ENCODE peak calls at places on chromosomes 13 and 19, in four cellular contexts. N is NCI-H748 treated with DMSO at 0.1 percent for 48 hours, B is left kidney, A is T-helper 2 cell. K is an unnamed sample.
A peak's percentile ranks its signal among the peaks of the same experiment; 100 is the strongest.

GRCh38 chr13:75055296-75055695 is 426.7 kb downstream of the TBC1D4 start:
- DNase-seq in B (no peak), A (no peak), N (no peak), K (no peak)

GRCh38 chr19:50770888-50771287 is 624 bp downstream of the GPR32 start:
- DNase-seq in A (no peak), B (no peak), N (no peak), K (no peak)

GRCh38 chr13:30431269-30431950 is 9.1 kb downstream of the UBE2L5 start:
- DNase-seq in N (no peak), B (no peak), A (no peak), K (no peak)

GRCh38 chr19:43798546-43799409 is 3.5 kb downstream of the LYPD5 start:
- DNase-seq in N (no peak), B (peak; percentile 71), A (no peak), K (no peak)

GRCh38 chr13:29339386-29340272 is 255.9 kb downstream of the SLC7A1 start:
- DNase-seq in B (no peak), A (no peak), N (no peak), K (no peak)

GRCh38 chr13:49792550-49793324 is at the start of gene KPNA3:
- DNase-seq in B (peak; percentile 99), A (peak; percentile 87), N (peak; percentile 93), K (peak; percentile 88)

GRCh38 chr13:31964168-31964567 is 67.4 kb upstream of the FRY start:
- DNase-seq in B (no peak), A (no peak), N (no peak), K (no peak)

GRCh38 chr13:40189426-40189825 is 477.0 kb downstream of the FOXO1 start:
- DNase-seq in B (no peak), N (no peak), A (no peak), K (no peak)

GRCh38 chr19:6273701-6274601 is 5.8 kb downstream of the MLLT1 start:
- DNase-seq in N (no peak), A (no peak), B (peak; percentile 75), K (no peak)

GRCh38 chr19:4866595-4867424 is 657 bp downstream of the PLIN3 start:
- DNase-seq in A (peak; percentile 31), N (no peak), B (peak; percentile 68), K (peak; percentile 47)

GRCh38 chr13:59205501-59205900 is 958.2 kb downstream of the DIAPH3 start:
- DNase-seq in N (no peak), B (no peak), A (no peak), K (no peak)

GRCh38 chr13:43567608-43568007 is 219.2 kb downstream of the ENOX1 start:
- DNase-seq in B (no peak), N (no peak), A (no peak), K (no peak)

GRCh38 chr19:33486407-33486806 is 35.2 kb downstream of the PEPD start:
- DNase-seq in N (no peak), A (no peak), B (no peak), K (no peak)

GRCh38 chr13:48571121-48571901 is 38.4 kb upstream of the RCBTB2 start:
- DNase-seq in A (no peak), N (no peak), B (peak; percentile 86), K (no peak)